ENCODE peak calls at places on chromosome 10, in nine cellular contexts. K, Y, H, T, Q, M, I, S and L are unnamed samples.

GRCh38 chr10:113982745-113983144 is 60.9 kb upstream of the ADRB1 start:
- DNase-seq in K (no peak), Y (no peak), H (no peak), T (no peak), Q (no peak), M (no peak), I (no peak), S (no peak), L (no peak)

GRCh38 chr10:81876253-81876731 is 1.3 kb downstream of the NRG3 start:
- DNase-seq in K (no peak), Y (no peak), H (no peak), T (no peak), Q (no peak), M (no peak), I (no peak), S (no peak), L (no peak)

GRCh38 chr10:76433161-76434005 is 1002.0 kb downstream of the LRMDA start:
- DNase-seq in K (no peak), Y (peak; percentile 10), H (no peak), T (no peak), Q (no peak), M (no peak), I (no peak), S (no peak), L (no peak)

GRCh38 chr10:94963901-94964300 is 25.4 kb downstream of the CYP2C9 start:
- DNase-seq in K (no peak), Y (peak; percentile 47), H (peak; percentile 5), T (no peak), Q (no peak), M (no peak), I (no peak), S (no peak), L (no peak)

GRCh38 chr10:60963441-60964256 is 19.7 kb upstream of the RHOBTB1 start:
- DNase-seq in K (no peak), Y (peak; percentile 84), H (peak; percentile 39), T (no peak), Q (no peak), M (no peak), I (no peak), S (no peak), L (no peak)

GRCh38 chr10:91300011-91300575 is 79.6 kb downstream of the PCGF5 start:
- DNase-seq in K (no peak), Y (no peak), H (no peak), T (no peak), Q (no peak), M (no peak), I (no peak), S (no peak), L (no peak)

GRCh38 chr10:6473430-6473829 is 106.6 kb downstream of the PRKCQ start:
- DNase-seq in K (no peak), Y (no peak), H (no peak), T (peak; percentile 58), Q (no peak), M (no peak), I (no peak), S (peak; percentile 63), L (peak; percentile 31)

GRCh38 chr10:7795605-7796004 is 7.6 kb downstream of the ATP5F1C start:
- DNase-seq in K (no peak), Y (peak; percentile 19), H (no peak), T (no peak), Q (no peak), M (no peak), I (no peak), S (peak; percentile 41), L (no peak)

GRCh38 chr10:397321-398068 is 262.2 kb downstream of the ZMYND11 start:
- DNase-seq in K (no peak), Y (no peak), H (no peak), T (no peak), Q (no peak), M (no peak), I (no peak), S (no peak), L (no peak)

GRCh38 chr10:91298224-91298862 is 77.9 kb downstream of the PCGF5 start:
- DNase-seq in K (peak; percentile 77), Y (peak; percentile 81), H (peak; percentile 63), T (peak; percentile 73), Q (peak; percentile 93), M (peak; percentile 69), I (peak; percentile 61), S (peak; percentile 74), L (peak; percentile 62)

GRCh38 chr10:124657806-124658205 is 86.4 kb downstream of the FAM53B start:
- DNase-seq in K (peak; percentile 55), Y (peak; percentile 18), H (no peak), T (peak; percentile 35), Q (no peak), M (no peak), I (no peak), S (no peak), L (peak; percentile 63)

GRCh38 chr10:85235258-85235657 is 906.9 kb downstream of the CCSER2 start:
- DNase-seq in K (no peak), Y (no peak), H (no peak), T (no peak), Q (no peak), M (no peak), I (no peak), S (no peak), L (no peak)

GRCh38 chr10:99522511-99523250 is 10.1 kb upstream of the NKX2-3 start:
- DNase-seq in K (no peak), Y (no peak), H (no peak), T (no peak), Q (no peak), M (no peak), I (no peak), S (no peak), L (no peak)

GRCh38 chr10:72426982-72427381 is 72.3 kb upstream of the DNAJB12 start:
- DNase-seq in K (peak; percentile 10), Y (no peak), H (no peak), T (no peak), Q (no peak), M (no peak), I (no peak), S (no peak), L (no peak)

GRCh38 chr10:28818645-28819036 is 141.3 kb downstream of the BAMBI start:
- DNase-seq in K (no peak), Y (no peak), H (no peak), T (no peak), Q (no peak), M (no peak), I (peak; percentile 81), S (no peak), L (no peak)

GRCh38 chr10:22810643-22811254 is 96.4 kb upstream of the PIP4K2A start:
- DNase-seq in K (no peak), Y (no peak), H (no peak), T (no peak), Q (no peak), M (no peak), I (no peak), S (no peak), L (no peak)

GRCh38 chr10:13990392-13990805 is 340.3 kb downstream of the FRMD4A start:
- DNase-seq in K (no peak), Y (peak; percentile 49), H (no peak), T (no peak), Q (no peak), M (peak; percentile 36), I (peak; percentile 55), S (no peak), L (no peak)

GRCh38 chr10:82942572-82943091 is 1067.6 kb downstream of the NRG3 start:
- DNase-seq in K (no peak), Y (peak; percentile 41), H (peak; percentile 71), T (no peak), Q (no peak), M (peak; percentile 52), I (no peak), S (no peak), L (no peak)

GRCh38 chr10:17375936-17376584 is 78.3 kb downstream of the ST8SIA6 start:
- DNase-seq in K (no peak), Y (peak; percentile 33), H (no peak), T (no peak), Q (no peak), M (no peak), I (no peak), S (peak; percentile 51), L (no peak)

DNA sequence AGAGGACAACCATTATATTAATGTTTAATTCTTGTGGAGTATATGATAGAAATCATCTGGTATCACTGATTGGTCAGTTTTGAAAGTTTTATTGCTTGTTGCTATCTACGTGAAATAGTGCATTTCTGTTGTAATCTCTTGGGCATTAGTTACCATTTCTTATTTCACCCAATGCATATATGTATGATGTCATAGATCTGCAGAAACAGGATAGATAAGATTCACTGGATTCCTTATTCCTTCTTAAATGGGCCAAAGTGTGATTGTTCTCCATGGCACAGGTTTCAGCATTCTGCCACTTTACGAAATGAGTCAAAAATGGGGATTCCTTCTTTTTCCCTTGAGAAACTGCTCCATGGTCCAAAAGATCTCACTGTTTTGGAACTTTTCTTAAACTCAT is 56.6 kb downstream of the VTI1A start:
- DNase-seq in K (no peak), Y (no peak), H (no peak), T (no peak), Q (no peak), M (no peak), I (no peak), S (no peak), L (no peak)
- TF ChIP-seq CTCF in K (no peak), Y (no peak), H (no peak), T (no peak), Q (no peak), M (no peak), I (no peak), S (no peak), L (no peak)

GRCh38 chr10:11318812-11319598 is 292.4 kb downstream of the USP6NL start:
- DNase-seq in K (no peak), Y (no peak), H (no peak), T (no peak), Q (peak; percentile 80), M (no peak), I (no peak), S (no peak), L (peak; percentile 14)
- TF ChIP-seq CTCF in K (peak; percentile 20), Y (no peak), H (peak; percentile 12), T (no peak), Q (no peak), M (no peak), I (no peak), S (peak; percentile 28), L (no peak)

GRCh38 chr10:43265799-43266721 is 805 bp downstream of the RASGEF1A start:
- DNase-seq in K (peak; percentile 30), Y (no peak), H (no peak), T (peak; percentile 33), Q (peak; percentile 81), M (no peak), I (no peak), S (no peak), L (peak; percentile 22)
- TF ChIP-seq CTCF in K (no peak), Y (peak; percentile 6), H (peak; percentile 29), T (no peak), Q (no peak), M (no peak), I (no peak), S (peak; percentile 26), L (no peak)

DNA sequence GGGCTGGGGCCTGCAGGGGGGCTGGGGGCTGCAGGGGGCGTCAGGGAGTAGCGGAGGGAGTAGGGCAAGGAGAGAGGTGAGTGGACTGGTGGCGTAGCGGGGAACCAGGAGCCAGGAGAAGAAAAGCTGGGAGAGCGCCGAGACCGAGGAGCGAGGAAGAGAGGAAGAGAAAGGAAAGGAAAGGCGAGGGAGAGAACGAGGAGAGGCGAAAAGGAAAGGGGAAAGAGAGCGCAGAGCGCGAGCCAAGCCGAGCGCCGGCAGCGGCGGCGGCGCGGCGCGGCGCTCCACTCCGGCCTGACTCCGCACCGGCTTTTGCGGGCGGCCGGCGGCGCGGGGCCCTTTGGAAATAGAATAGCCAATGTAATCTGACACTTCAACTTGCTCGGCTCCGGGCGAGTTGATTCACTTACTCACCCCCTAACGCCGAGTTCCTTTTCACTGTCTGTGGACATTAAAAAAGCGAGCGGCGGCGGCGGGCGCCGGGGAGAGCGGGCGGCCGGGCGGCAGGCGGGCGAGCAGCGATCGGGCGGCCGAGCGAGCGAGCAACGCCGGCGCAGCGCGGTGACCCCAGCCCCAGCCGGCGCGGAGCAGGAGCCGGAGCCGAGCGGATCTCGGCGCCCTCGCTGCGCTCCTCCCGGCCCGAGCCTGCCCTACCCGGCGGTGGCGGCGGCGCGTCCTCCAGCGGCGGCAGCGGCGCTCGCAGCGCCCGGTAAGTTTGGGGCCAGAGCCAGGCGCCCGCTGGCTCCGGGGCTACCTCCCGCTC is at the start of gene ZMIZ1:
- DNase-seq in K (peak; percentile 92), Y (peak; percentile 95), H (peak; percentile 94), T (peak; percentile 72), Q (peak; percentile 96), M (peak; percentile 90), I (peak; percentile 93), S (peak; percentile 83), L (peak; percentile 82)
- TF ChIP-seq CTCF in K (no peak), Y (no peak), H (peak; percentile 23), T (no peak), Q (peak; percentile 42), M (peak; percentile 17), I (peak; percentile 50), S (no peak), L (no peak)